ENCODE peak calls at places on chromosomes 4 and X, in nine cellular contexts. J is endodermal cell; R is right lobe of liver; U is CD8-positive, alpha-beta T cell; P is fibroblast of lung; Z is lung; K is Peyer's patch; I is prostate gland; A is endothelial cell of umbilical vein. H is an unnamed sample.

GRCh38 chrX:110317079-110317819 is 636 bp downstream of the AMMECR1 start:
- DNase-seq in J (peak; percentile 69), R (peak; percentile 57), U (peak; percentile 29), P (no peak), Z (peak; percentile 31), K (peak; percentile 26), I (peak; percentile 5), A (peak; percentile 6), H (peak; percentile 21)

GRCh38 chr4:56907489-56908205 is at the start of gene REST:
- DNase-seq in J (peak; percentile 97), R (peak; percentile 86), U (peak; percentile 84), P (peak; percentile 64), Z (peak; percentile 73), K (peak; percentile 75), I (peak; percentile 73), A (peak; percentile 68), H (peak; percentile 59)

GRCh38 chr4:15368906-15369305 is 58.9 kb upstream of the C1QTNF7 start:
- DNase-seq in J (no peak), R (no peak), U (no peak), P (peak; percentile 76), Z (no peak), K (no peak), I (no peak), A (no peak), H (no peak)

GRCh38 chrX:46710425-46710824 is 48.5 kb downstream of the SLC9A7 start:
- DNase-seq in J (no peak), R (no peak), U (no peak), P (no peak), Z (no peak), K (no peak), I (no peak), A (no peak), H (no peak)

GRCh38 chrX:153305941-153306464 is 15.6 kb downstream of the PNMA6F start:
- DNase-seq in J (no peak), R (no peak), U (no peak), P (no peak), Z (no peak), K (no peak), I (no peak), A (no peak), H (no peak)

GRCh38 chrX:38409289-38409688 is 56.9 kb downstream of the OTC start:
- DNase-seq in J (no peak), R (no peak), U (no peak), P (no peak), Z (no peak), K (no peak), I (no peak), A (no peak), H (no peak)

GRCh38 chrX:118974908-118975671 is 672 bp downstream of the LONRF3 start:
- DNase-seq in J (peak; percentile 71), R (peak; percentile 73), U (peak; percentile 55), P (no peak), Z (peak; percentile 40), K (peak; percentile 21), I (peak; percentile 6), A (peak; percentile 36), H (peak; percentile 69)

GRCh38 chrX:44462851-44463250 is 79.8 kb downstream of the FUNDC1 start:
- DNase-seq in J (no peak), R (no peak), U (no peak), P (peak; percentile 2), Z (peak; percentile 34), K (no peak), I (no peak), A (peak; percentile 1), H (peak; percentile 30)

GRCh38 chrX:148804579-148804978 is 304.2 kb downstream of the AFF2 start:
- DNase-seq in J (no peak), R (no peak), U (no peak), P (peak; percentile 14), Z (no peak), K (no peak), I (no peak), A (no peak), H (no peak)

GRCh38 chrX:108304210-108304609 is 134.0 kb downstream of the COL4A6 start:
- DNase-seq in J (no peak), R (no peak), U (no peak), P (peak; percentile 58), Z (no peak), K (no peak), I (no peak), A (peak; percentile 30), H (no peak)

GRCh38 chr4:38765391-38765790 is 17.4 kb downstream of the TLR10 start:
- DNase-seq in J (no peak), R (no peak), U (no peak), P (peak; percentile 27), Z (no peak), K (no peak), I (no peak), A (no peak), H (no peak)

GRCh38 chrX:150012647-150013046 is 74.4 kb upstream of the EOLA2 start:
- DNase-seq in J (no peak), R (no peak), U (no peak), P (no peak), Z (no peak), K (no peak), I (no peak), A (no peak), H (no peak)

GRCh38 chr4:1890979-1891378 is 19.8 kb downstream of the NSD2 start:
- DNase-seq in J (no peak), R (no peak), U (no peak), P (no peak), Z (no peak), K (no peak), I (no peak), A (no peak), H (no peak)

GRCh38 chrX:152927858-152928760 is 30.2 kb downstream of the ZNF185 start:
- DNase-seq in J (no peak), R (peak; percentile 35), U (no peak), P (no peak), Z (no peak), K (no peak), I (no peak), A (no peak), H (no peak)

GRCh38 chr4:80685219-80685618 is 345.3 kb upstream of the BMP3 start:
- DNase-seq in J (no peak), R (no peak), U (no peak), P (no peak), Z (no peak), K (no peak), I (no peak), A (no peak), H (no peak)

GRCh38 chr4:156948133-156948532 is 23.5 kb downstream of the PDGFC start:
- DNase-seq in J (no peak), R (no peak), U (no peak), P (no peak), Z (no peak), K (no peak), I (no peak), A (peak; percentile 71), H (no peak)
- H3K4me1 ChIP-seq in J (no peaks in the 10 kb centered on the region), R (no peaks in the 10 kb centered on the region), U (no peaks in the 10 kb centered on the region), P (peaks cover 37% of the 10 kb centered on the region), Z (no peaks in the 10 kb centered on the region), K (no peaks in the 10 kb centered on the region), I (no peaks in the 10 kb centered on the region), A (peaks cover 51% of the 10 kb centered on the region), H (peaks cover 60% of the 10 kb centered on the region)

DNA sequence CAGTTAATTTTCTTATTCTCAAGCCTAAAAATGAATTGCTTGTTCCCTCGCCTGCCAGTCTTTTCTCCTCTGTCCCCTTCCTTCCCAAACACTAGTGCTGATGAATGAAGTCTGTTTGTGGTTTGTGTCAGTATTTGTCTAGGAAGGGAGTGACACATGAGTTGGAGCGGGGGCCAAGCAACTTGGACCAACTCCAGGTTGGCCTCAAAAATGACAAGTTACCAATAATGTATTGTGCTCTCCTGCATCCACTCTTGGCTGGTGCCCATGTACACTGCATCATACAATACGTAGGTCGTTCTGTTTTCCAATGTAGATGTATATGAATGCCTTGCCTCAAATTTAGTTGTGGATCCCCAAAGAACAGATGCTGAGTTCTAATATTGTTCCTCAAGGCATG is 223.0 kb upstream of the GPC4 start:
- DNase-seq in J (no peak), R (no peak), U (no peak), P (peak; percentile 45), Z (no peak), K (no peak), I (no peak), A (no peak), H (no peak)
- H3K4me3 ChIP-seq in J (no peak overlapping the region), R (no peak overlapping the region), U (no peak overlapping the region), P (no peak overlapping the region), Z (no peak overlapping the region), K (no peak overlapping the region), I (no peak overlapping the region), A (no peak overlapping the region), H (no peak overlapping the region)

DNA sequence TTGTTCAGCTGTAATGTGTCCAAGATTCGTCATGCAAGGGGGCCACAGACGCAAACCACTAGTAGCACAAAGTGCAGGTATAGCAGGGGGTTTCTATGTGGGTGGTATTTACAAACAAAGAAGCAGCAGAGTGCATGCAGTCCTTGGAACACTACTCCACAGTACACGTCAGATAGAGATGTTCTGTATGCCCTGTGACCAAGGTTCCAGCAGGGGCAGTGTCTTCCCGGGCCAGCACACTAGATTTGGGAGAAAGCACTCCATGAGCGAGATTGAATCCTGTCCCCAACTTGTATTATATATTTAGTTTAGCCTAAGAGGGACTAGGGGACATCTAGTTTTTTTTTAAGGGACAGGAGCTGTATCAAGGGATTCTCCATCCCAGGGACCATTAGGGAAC is 54.4 kb upstream of the ESX1 start:
- DNase-seq in J (no peak), R (no peak), U (no peak), P (no peak), Z (no peak), K (no peak), I (no peak), A (no peak), H (no peak)
- TF ChIP-seq CTCF in J (peak; percentile 59), R (no peak), U (no peak), P (no peak), Z (no peak), K (no peak), I (no peak), A (no peak), H (no peak)

GRCh38 chr4:94458682-94459081 is 6.9 kb downstream of the PDLIM5 start:
- DNase-seq in J (no peak), R (no peak), U (no peak), P (no peak), Z (no peak), K (no peak), I (no peak), A (no peak), H (no peak)

GRCh38 chr4:94459462-94460161 is 7.9 kb downstream of the PDLIM5 start:
- DNase-seq in J (no peak), R (no peak), U (no peak), P (no peak), Z (no peak), K (no peak), I (no peak), A (no peak), H (no peak)

GRCh38 chr4:94463771-94464170 is 12.0 kb downstream of the PDLIM5 start:
- DNase-seq in J (no peak), R (no peak), U (no peak), P (no peak), Z (no peak), K (no peak), I (no peak), A (no peak), H (no peak)

GRCh38 chr4:94461506-94461905 is 9.8 kb downstream of the PDLIM5 start:
- DNase-seq in J (no peak), R (no peak), U (no peak), P (no peak), Z (no peak), K (no peak), I (no peak), A (no peak), H (no peak)

DNA sequence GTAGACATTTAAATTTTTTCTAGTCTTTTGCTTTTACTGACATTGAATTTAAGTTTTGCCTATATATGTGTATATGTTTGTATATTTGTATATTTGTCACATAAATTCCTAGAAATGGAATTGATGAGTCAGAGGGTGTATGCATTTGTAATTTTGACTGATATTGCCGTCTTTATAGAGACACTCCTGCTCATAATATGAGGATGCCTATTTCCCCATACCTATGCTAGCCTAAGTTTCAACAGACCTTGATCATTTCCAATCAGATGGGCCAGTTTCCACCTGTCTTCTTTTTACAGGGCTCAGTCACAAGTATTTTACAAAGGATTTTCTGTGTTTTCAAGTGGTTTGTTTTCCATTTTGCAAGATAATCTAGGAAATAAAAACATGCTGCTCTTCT is 10.8 kb downstream of the PDLIM5 start:
- DNase-seq in J (no peak), R (no peak), U (no peak), P (no peak), Z (no peak), K (no peak), I (no peak), A (no peak), H (no peak)
- H3K4me1 ChIP-seq in J (no peaks in the 10 kb centered on the region), R (no peaks in the 10 kb centered on the region), U (no peaks in the 10 kb centered on the region), P (no peaks in the 10 kb centered on the region), Z (peaks cover 1% of the 10 kb centered on the region), K (no peaks in the 10 kb centered on the region), I (peaks cover under 1% of the 10 kb centered on the region), A (peaks cover 13% of the 10 kb centered on the region), H (peaks cover 37% of the 10 kb centered on the region)